ENCODE peak calls at places on chromosomes 1 and 21, in five cellular contexts. O, V, P, E and D are unnamed samples.

GRCh38 chr1:248849152-248849551 is 9.7 kb downstream of the ZNF692 start:
- DNase-seq in O (no peak), V (no peak), P (no peak), E (no peak), D (no peak)

GRCh38 chr1:91806777-91807700 is 78.9 kb downstream of the TGFBR3 start:
- DNase-seq in O (no peak), V (peak), P (no peak), E (peak), D (no peak)

GRCh38 chr1:79188371-79188770 is 181.8 kb upstream of the ADGRL4 start:
- DNase-seq in O (no peak), V (no peak), P (peak), E (peak), D (no peak)

GRCh38 chr21:45912611-45913415 is 68.8 kb upstream of the COL6A1 start:
- DNase-seq in O (no peak), V (no peak), P (no peak), E (no peak), D (no peak)

GRCh38 chr1:207603777-207604176 is 41.2 kb upstream of the CR1L start:
- DNase-seq in O (no peak), V (no peak), P (peak), E (peak), D (no peak)

GRCh38 chr1:222924140-222924706 is 109.4 kb downstream of the DISP1 start:
- DNase-seq in O (no peak), V (no peak), P (no peak), E (no peak), D (no peak)

GRCh38 chr1:202200112-202200548 is 6.5 kb downstream of the LGR6 start:
- DNase-seq in O (no peak), V (no peak), P (peak), E (peak), D (no peak)

GRCh38 chr1:35845766-35846165 is 37.2 kb upstream of the AGO1 start:
- DNase-seq in O (no peak), V (no peak), P (no peak), E (no peak), D (no peak)

GRCh38 chr1:76336951-76337371 is 262.4 kb downstream of the ST6GALNAC3 start:
- DNase-seq in O (no peak), V (no peak), P (peak), E (peak), D (peak)